ENCODE peak calls at places on chromosomes 3 and 15, in six cellular contexts. One of them, this sample, is unnamed.
A peak's percentile ranks its signal among the peaks of the same experiment; 100 is the strongest.

GRCh38 chr15:47742742-47743141 is 25.4 kb downstream of the SEMA6D start:
- DNase-seq in spleen: no peak
- DNase-seq in astrocyte of the spinal cord: no peak
- DNase-seq in left ventricle myocardium inferior: no peak
- DNase-seq in GM13977: no peak
- DNase-seq in upper lobe of left lung: no peak
- DNase-seq in this sample: no peak

GRCh38 chr3:72426618-72427397 is 421.4 kb downstream of the SHQ1 start:
- DNase-seq in upper lobe of left lung: no peak
- DNase-seq in GM13977: no peak
- DNase-seq in spleen: no peak
- DNase-seq in astrocyte of the spinal cord: no peak
- DNase-seq in left ventricle myocardium inferior: no peak
- DNase-seq in this sample: no peak

GRCh38 chr3:36943601-36944000 is 1.3 kb downstream of the TRANK1 start:
- DNase-seq in spleen: no peak
- DNase-seq in GM13977: no peak
- DNase-seq in upper lobe of left lung: no peak
- DNase-seq in left ventricle myocardium inferior: no peak
- DNase-seq in astrocyte of the spinal cord: no peak
- DNase-seq in this sample: no peak

GRCh38 chr15:77863491-77864105 is 213.9 kb downstream of the TBC1D2B start:
- DNase-seq in upper lobe of left lung: no peak
- DNase-seq in left ventricle myocardium inferior: no peak
- DNase-seq in GM13977: no peak
- DNase-seq in spleen: peak; percentile 49
- DNase-seq in astrocyte of the spinal cord: no peak
- DNase-seq in this sample: no peak

GRCh38 chr15:83010709-83011270 is 649 bp downstream of the C15orf40 start:
- DNase-seq in left ventricle myocardium inferior: peak; percentile 63
- DNase-seq in GM13977: peak; percentile 86
- DNase-seq in spleen: peak; percentile 87
- DNase-seq in astrocyte of the spinal cord: peak; percentile 79
- DNase-seq in upper lobe of left lung: peak; percentile 77
- DNase-seq in this sample: peak; percentile 89

GRCh38 chr3:133075027-133075426 is 36.8 kb downstream of the TMEM108 start:
- DNase-seq in upper lobe of left lung: no peak
- DNase-seq in astrocyte of the spinal cord: no peak
- DNase-seq in GM13977: no peak
- DNase-seq in left ventricle myocardium inferior: no peak
- DNase-seq in spleen: no peak
- DNase-seq in this sample: no peak

GRCh38 chr15:69185706-69186105 is 25.3 kb downstream of the GLCE start:
- DNase-seq in upper lobe of left lung: no peak
- DNase-seq in astrocyte of the spinal cord: no peak
- DNase-seq in spleen: no peak
- DNase-seq in GM13977: no peak
- DNase-seq in left ventricle myocardium inferior: no peak
- DNase-seq in this sample: no peak

GRCh38 chr3:45915518-45916231 is 27.6 kb upstream of the CXCR6 start:
- DNase-seq in left ventricle myocardium inferior: no peak
- DNase-seq in GM13977: peak; percentile 86
- DNase-seq in spleen: peak; percentile 84
- DNase-seq in upper lobe of left lung: peak; percentile 43
- DNase-seq in astrocyte of the spinal cord: peak; percentile 78
- DNase-seq in this sample: peak; percentile 85

GRCh38 chr15:31471731-31472430 is 145.2 kb downstream of the KLF13 start:
- DNase-seq in astrocyte of the spinal cord: peak; percentile 90
- DNase-seq in GM13977: no peak
- DNase-seq in spleen: no peak
- DNase-seq in upper lobe of left lung: peak; percentile 10
- DNase-seq in left ventricle myocardium inferior: no peak
- DNase-seq in this sample: peak; percentile 83

DNA sequence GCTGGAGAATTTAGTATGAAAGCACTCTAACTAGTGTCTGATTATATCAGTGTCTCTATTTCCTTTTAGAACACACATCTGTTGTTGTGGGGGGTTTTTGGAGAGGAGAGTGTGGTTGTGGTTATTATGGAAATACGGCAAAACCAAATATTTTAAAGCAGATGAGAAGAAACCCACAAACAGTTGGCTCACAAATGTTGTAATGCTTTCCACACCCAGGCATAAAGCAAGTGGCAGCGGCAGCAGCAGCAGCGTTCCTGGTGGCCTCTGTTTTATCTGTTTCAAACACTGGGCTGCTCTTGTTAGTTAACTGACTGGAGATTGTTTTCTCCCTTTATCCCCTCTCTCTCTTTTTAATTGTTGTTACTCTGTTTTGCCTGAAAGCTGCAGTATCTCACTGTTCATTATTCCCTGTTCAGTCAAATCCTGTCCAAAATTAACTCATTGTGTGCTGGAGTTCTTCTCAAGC is 1045.5 kb upstream of the NR2F2 start:
- DNase-seq in GM13977: no peak
- DNase-seq in left ventricle myocardium inferior: no peak
- DNase-seq in upper lobe of left lung: no peak
- DNase-seq in astrocyte of the spinal cord: peak; percentile 77
- DNase-seq in spleen: no peak
- DNase-seq in this sample: no peak
- TF ChIP-seq CTCF in GM13977: no peak
- TF ChIP-seq CTCF in left ventricle myocardium inferior: no peak
- TF ChIP-seq CTCF in upper lobe of left lung: no peak
- TF ChIP-seq CTCF in astrocyte of the spinal cord: peak; percentile 16
- TF ChIP-seq CTCF in spleen: no peak
- TF ChIP-seq CTCF in this sample: no peak

DNA sequence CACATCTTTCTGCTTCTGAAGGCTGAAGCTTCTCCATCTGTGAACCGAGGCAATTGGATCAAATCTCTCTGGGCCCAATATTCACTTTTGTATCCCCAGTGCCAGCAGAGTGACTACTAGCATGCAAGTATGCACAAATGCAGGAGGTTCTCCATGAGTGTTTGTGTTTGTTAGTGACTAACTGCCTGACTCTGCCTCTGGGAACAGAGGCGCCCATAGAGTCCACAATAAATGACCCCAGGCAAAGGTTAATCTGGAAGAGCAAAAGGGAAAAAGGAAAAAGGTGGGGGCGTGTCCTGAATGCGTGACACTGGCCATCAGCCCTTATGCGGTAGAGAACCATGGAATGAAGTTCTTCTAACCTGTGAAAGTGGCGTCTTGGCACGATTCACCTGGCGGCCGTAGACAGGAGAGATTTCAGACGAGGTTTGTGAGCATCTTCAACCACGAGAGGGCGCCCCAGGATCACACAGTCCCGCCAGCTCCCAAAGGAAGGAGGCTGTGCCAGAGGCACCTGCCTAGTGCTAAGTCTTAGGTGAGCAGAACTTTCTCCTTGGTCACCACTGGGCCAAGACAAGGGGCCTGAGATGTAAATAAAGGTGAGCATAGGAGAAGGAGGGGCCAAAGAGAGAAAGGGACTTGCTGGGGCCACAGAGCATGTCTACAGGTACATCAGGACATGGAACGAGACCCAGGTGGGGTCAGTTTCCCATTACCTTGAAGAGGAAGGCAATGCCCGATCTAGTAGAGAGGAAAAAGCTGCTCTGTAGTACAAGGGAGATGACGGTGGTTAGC is 44.2 kb downstream of the RBPMS2 start:
- DNase-seq in upper lobe of left lung: peak; percentile 89
- DNase-seq in astrocyte of the spinal cord: peak; percentile 67
- DNase-seq in left ventricle myocardium inferior: peak; percentile 83
- DNase-seq in GM13977: peak; percentile 76
- DNase-seq in spleen: peak; percentile 95
- DNase-seq in this sample: peak; percentile 43
- TF ChIP-seq CTCF in upper lobe of left lung: peak; percentile 88
- TF ChIP-seq CTCF in astrocyte of the spinal cord: peak; percentile 88
- TF ChIP-seq CTCF in left ventricle myocardium inferior: peak; percentile 94
- TF ChIP-seq CTCF in GM13977: peak; percentile 83
- TF ChIP-seq CTCF in spleen: peak; percentile 88
- TF ChIP-seq CTCF in this sample: peak; percentile 78

DNA sequence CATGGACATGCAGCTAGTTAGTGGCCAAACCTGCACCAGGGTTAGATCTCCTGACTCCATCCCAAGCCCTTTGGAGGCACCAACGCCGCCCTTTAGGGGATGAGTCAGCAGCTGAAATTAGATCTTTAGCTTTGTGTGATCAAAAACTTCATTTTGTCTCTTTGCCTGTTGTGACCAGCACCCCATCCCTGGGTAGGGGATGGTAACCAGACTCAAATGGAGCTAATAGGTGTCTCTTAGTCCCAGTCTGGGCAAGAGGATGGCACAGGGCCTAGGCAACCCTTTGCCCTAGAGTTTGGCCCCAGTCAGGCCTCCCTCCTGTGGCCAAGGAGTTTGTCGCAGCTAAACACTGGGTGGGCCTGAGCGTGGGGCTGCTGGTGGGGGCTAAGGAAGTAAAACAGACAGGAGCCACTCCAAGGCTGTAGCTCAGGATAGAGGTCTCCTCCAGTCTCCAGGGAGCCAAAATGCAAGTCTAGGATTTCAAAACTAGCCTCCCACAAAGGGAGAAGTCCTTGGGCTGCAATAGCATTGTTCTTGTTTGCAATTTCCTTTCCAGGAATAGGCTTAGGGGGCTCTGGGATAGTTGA is 105.1 kb downstream of the CPN2 start:
- DNase-seq in spleen: no peak
- DNase-seq in GM13977: no peak
- DNase-seq in astrocyte of the spinal cord: no peak
- DNase-seq in left ventricle myocardium inferior: no peak
- DNase-seq in upper lobe of left lung: no peak
- DNase-seq in this sample: no peak
- TF ChIP-seq CTCF in spleen: no peak
- TF ChIP-seq CTCF in GM13977: no peak
- TF ChIP-seq CTCF in astrocyte of the spinal cord: no peak
- TF ChIP-seq CTCF in left ventricle myocardium inferior: no peak
- TF ChIP-seq CTCF in upper lobe of left lung: no peak
- TF ChIP-seq CTCF in this sample: no peak

DNA sequence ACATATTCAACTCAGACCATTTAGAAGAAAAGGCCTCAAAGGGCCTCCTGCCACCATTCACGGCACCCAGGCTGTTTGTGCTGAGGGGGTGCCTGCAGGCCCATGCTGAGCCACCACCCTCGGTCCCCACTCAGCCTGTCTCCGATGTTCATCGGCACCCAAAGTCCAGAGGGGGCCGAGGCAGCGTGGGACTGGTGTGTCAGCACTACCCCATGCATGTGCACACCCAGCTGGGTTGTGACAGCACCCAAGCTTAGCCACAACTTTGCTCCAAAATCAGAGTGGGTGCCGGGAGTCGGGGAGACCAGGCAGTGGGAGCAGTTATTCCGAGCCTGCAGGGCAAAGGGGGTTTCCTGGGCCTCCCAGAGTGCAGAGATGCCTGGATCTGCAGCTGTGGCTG is 508.5 kb upstream of the ZNF717 start:
- DNase-seq in left ventricle myocardium inferior: no peak
- DNase-seq in astrocyte of the spinal cord: no peak
- DNase-seq in spleen: peak; percentile 67
- DNase-seq in upper lobe of left lung: no peak
- DNase-seq in GM13977: no peak
- DNase-seq in this sample: no peak
- TF ChIP-seq CTCF in left ventricle myocardium inferior: no peak
- TF ChIP-seq CTCF in astrocyte of the spinal cord: no peak
- TF ChIP-seq CTCF in spleen: no peak
- TF ChIP-seq CTCF in upper lobe of left lung: no peak
- TF ChIP-seq CTCF in GM13977: no peak
- TF ChIP-seq CTCF in this sample: no peak

GRCh38 chr15:73781038-73781925 is 28.1 kb upstream of the INSYN1 start:
- DNase-seq in astrocyte of the spinal cord: no peak
- DNase-seq in GM13977: no peak
- DNase-seq in upper lobe of left lung: no peak
- DNase-seq in left ventricle myocardium inferior: no peak
- DNase-seq in spleen: no peak
- DNase-seq in this sample: peak; percentile 24
- TF ChIP-seq CTCF in astrocyte of the spinal cord: peak; percentile 28
- TF ChIP-seq CTCF in GM13977: peak; percentile 13
- TF ChIP-seq CTCF in upper lobe of left lung: no peak
- TF ChIP-seq CTCF in left ventricle myocardium inferior: peak; percentile 34
- TF ChIP-seq CTCF in spleen: peak; percentile 11
- TF ChIP-seq CTCF in this sample: peak; percentile 44

DNA sequence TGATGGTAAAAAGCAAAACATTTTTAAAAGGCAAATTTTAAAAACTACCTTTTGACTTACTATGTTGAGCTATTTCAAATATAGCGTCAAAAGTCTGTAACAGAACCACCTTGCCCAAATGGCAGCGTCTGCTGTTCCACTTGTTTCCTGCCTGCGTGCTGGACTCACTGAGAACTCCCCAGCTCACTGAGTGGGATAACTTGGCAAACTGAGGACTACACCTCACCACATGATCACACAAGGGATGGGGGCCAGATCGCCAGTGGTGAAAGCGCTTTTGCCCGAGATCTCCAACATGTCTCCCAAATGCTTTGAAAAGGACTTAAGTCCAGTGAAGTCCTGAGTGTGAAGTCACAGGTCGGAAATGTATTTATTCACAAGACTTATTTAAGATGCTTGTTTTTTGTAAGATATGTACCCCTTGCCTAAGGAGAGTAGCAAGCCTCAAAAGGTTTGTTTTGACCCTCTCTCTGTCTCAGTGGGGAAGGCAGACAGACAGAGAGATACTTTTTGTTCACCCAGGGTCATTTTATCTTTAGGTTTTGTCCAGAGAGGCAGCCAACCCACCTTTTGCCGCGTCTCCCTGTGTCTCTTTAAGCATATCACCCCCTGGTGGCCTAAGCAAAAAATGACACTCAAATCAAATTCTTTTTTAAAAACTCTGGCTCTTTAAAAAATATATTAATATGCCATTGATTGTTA is 192.6 kb downstream of the PDZRN3 start:
- DNase-seq in astrocyte of the spinal cord: peak; percentile 48
- DNase-seq in upper lobe of left lung: no peak
- DNase-seq in left ventricle myocardium inferior: no peak
- DNase-seq in spleen: no peak
- DNase-seq in GM13977: peak; percentile 52
- DNase-seq in this sample: no peak
- TF ChIP-seq CTCF in astrocyte of the spinal cord: peak; percentile 72
- TF ChIP-seq CTCF in upper lobe of left lung: peak; percentile 39
- TF ChIP-seq CTCF in left ventricle myocardium inferior: peak; percentile 69
- TF ChIP-seq CTCF in spleen: peak; percentile 37
- TF ChIP-seq CTCF in GM13977: peak; percentile 58
- TF ChIP-seq CTCF in this sample: peak; percentile 66

This sample was measured in foreskin fibroblast.